ENCODE peak calls at places on chromosomes 6 and 20, in five cellular contexts. S is CD4-positive, alpha-beta T cell; W is lung; U is fibroblast of lung; D is AG04450. C is an unnamed sample. For H3K9me3, the result is how much of the 10 kb centered on the place peaks cover.

GRCh38 chr6:85321926-85322325 is 128.0 kb upstream of the NT5E start:
- DNase-seq in S (no peak), W (no peak), U (no peak), D (no peak), C (no peak)

GRCh38 chr20:51217347-51218045 is 194.6 kb upstream of the KCNG1 start:
- DNase-seq in S (no peak), W (no peak), U (no peak), D (no peak), C (no peak)

GRCh38 chr6:129276986-129277385 is 394.0 kb downstream of the LAMA2 start:
- DNase-seq in S (no peak), W (no peak), U (no peak), D (no peak), C (no peak)

GRCh38 chr6:35392111-35392702 is 49.8 kb downstream of the PPARD start:
- DNase-seq in S (no peak), W (peak), U (no peak), D (no peak), C (no peak)

GRCh38 chr6:30826961-30827342 is 57.4 kb upstream of the DDR1 start:
- DNase-seq in S (no peak), W (no peak), U (no peak), D (no peak), C (no peak)

GRCh38 chr6:121776054-121776453 is 340.6 kb downstream of the GJA1 start:
- DNase-seq in S (no peak), W (no peak), U (no peak), D (no peak), C (no peak)

GRCh38 chr20:645318-646106 is 7.5 kb downstream of the SRXN1 start:
- DNase-seq in S (peak), W (peak), U (peak), D (peak), C (peak)

GRCh38 chr20:60586417-60587105 is 628.3 kb downstream of the CDH26 start:
- DNase-seq in S (no peak), W (no peak), U (no peak), D (no peak), C (no peak)

GRCh38 chr6:40328376-40328987 is 258.7 kb downstream of the LRFN2 start:
- DNase-seq in S (peak), W (peak), U (no peak), D (no peak), C (no peak)

GRCh38 chr6:161066511-161066910 is 74.9 kb downstream of the MAP3K4 start:
- DNase-seq in S (no peak), W (no peak), U (peak), D (no peak), C (no peak)

GRCh38 chr6:147770221-147770620 is 261.7 kb downstream of the SAMD5 start:
- DNase-seq in S (no peak), W (no peak), U (no peak), D (no peak), C (no peak)

GRCh38 chr20:53606364-53606985 is 12.8 kb upstream of the ZNF217 start:
- DNase-seq in S (no peak), W (no peak), U (peak), D (no peak), C (no peak)

GRCh38 chr20:31394900-31395299 is 4.5 kb upstream of the DEFB119 start:
- DNase-seq in S (no peak), W (no peak), U (no peak), D (no peak), C (no peak)
- H3K9me3 ChIP-seq in S (under half), W (under half), U (under half), D (under half), C (under half)

GRCh38 chr6:4487538-4487937 is 288.7 kb upstream of the CDYL start:
- DNase-seq in S (no peak), W (peak), U (no peak), D (no peak), C (no peak)
- H3K9me3 ChIP-seq in S (under half), W (under half), U (under half), D (under half), C (under half)

GRCh38 chr6:351011-351866 is 40.3 kb upstream of the IRF4 start:
- DNase-seq in S (no peak), W (no peak), U (no peak), D (no peak), C (no peak)
- H3K9me3 ChIP-seq in S (under half), W (under half), U (under half), D (half or more), C (under half)

GRCh38 chr20:16203091-16203490 is 370.2 kb downstream of the KIF16B start:
- DNase-seq in S (no peak), W (no peak), U (no peak), D (no peak), C (no peak)
- H3K9me3 ChIP-seq in S (under half), W (under half), U (under half), D (under half), C (under half)